ENCODE peak calls at places on chromosome 13, in nine cellular contexts. O, A, Y, C, W, N, X, Q and S are unnamed samples.

GRCh38 chr13:91017669-91018053 is 329.8 kb upstream of the MIR17HG start:
- DNase-seq in C (no peak), Q (no peak), Y (peak), X (no peak), O (peak), A (no peak), W (no peak), N (no peak), S (no peak)

GRCh38 chr13:50448535-50448981 is 394.9 kb downstream of the DLEU7 start:
- DNase-seq in A (no peak), W (no peak), O (no peak), Q (no peak), X (no peak), N (no peak), Y (no peak), C (no peak), S (no peak)

GRCh38 chr13:28754698-28755545 is 36.2 kb upstream of the SLC46A3 start:
- DNase-seq in A (no peak), N (no peak), Y (no peak), W (no peak), O (peak), X (peak), Q (peak), C (peak), S (no peak)

GRCh38 chr13:31540316-31540715 is 199.0 kb upstream of the RXFP2 start:
- DNase-seq in C (no peak), Y (no peak), W (no peak), A (no peak), N (no peak), Q (no peak), O (no peak), X (no peak), S (no peak)

GRCh38 chr13:33493672-33494365 is 208.3 kb upstream of the STARD13 start:
- DNase-seq in C (no peak), O (no peak), A (no peak), W (no peak), N (no peak), Y (peak), Q (no peak), X (no peak), S (no peak)

GRCh38 chr13:113759525-113760137 is 605 bp downstream of the TMEM255B start:
- DNase-seq in N (no peak), W (peak), X (no peak), A (no peak), Y (no peak), C (peak), O (no peak), Q (peak), S (peak)

GRCh38 chr13:51435002-51435578 is 17.7 kb downstream of the INTS6 start:
- DNase-seq in O (no peak), N (no peak), Q (peak), Y (no peak), C (peak), A (no peak), X (no peak), W (no peak), S (no peak)

GRCh38 chr13:25652764-25653163 is 281.0 kb downstream of the ATP8A2 start:
- DNase-seq in O (no peak), Y (no peak), W (peak), Q (no peak), N (no peak), C (no peak), A (no peak), X (no peak), S (no peak)

GRCh38 chr13:107025991-107026390 is 458.1 kb upstream of the ARGLU1 start:
- DNase-seq in Q (peak), X (peak), O (peak), N (no peak), C (peak), W (no peak), A (no peak), Y (peak), S (no peak)

GRCh38 chr13:28492527-28493367 is 2.2 kb downstream of the FLT1 start:
- DNase-seq in N (no peak), Y (no peak), A (no peak), Q (peak), C (no peak), O (no peak), X (no peak), W (peak), S (no peak)

GRCh38 chr13:84896128-84896527 is 903.1 kb downstream of the SLITRK6 start:
- DNase-seq in C (peak), N (no peak), Y (peak), A (peak), W (peak), Q (peak), O (no peak), X (no peak), S (no peak)

GRCh38 chr13:51148223-51148951 is 37.3 kb upstream of the C13orf42 start:
- DNase-seq in N (no peak), A (no peak), X (no peak), Q (no peak), C (no peak), O (no peak), W (peak), Y (no peak), S (no peak)

GRCh38 chr13:36154567-36155231 is 23.5 kb upstream of the DCLK1 start:
- DNase-seq in W (peak), C (no peak), Q (peak), O (peak), N (no peak), Y (peak), X (no peak), A (no peak), S (peak)

GRCh38 chr13:93951153-93951552 is 528.3 kb downstream of the DCT start:
- DNase-seq in A (no peak), W (no peak), N (no peak), C (peak), O (no peak), Y (no peak), Q (no peak), X (no peak), S (no peak)

GRCh38 chr13:98174995-98175394 is 2.1 kb downstream of the RNF113B start:
- DNase-seq in O (no peak), A (no peak), C (peak), W (no peak), X (no peak), Y (peak), N (no peak), Q (no peak), S (no peak)

GRCh38 chr13:99281811-99282263 is 23.7 kb upstream of the GPR18 start:
- DNase-seq in X (peak), W (no peak), Y (no peak), N (no peak), Q (no peak), C (no peak), A (no peak), O (peak), S (no peak)

GRCh38 chr13:25227690-25228089 is 55.6 kb upstream of the AMER2 start:
- DNase-seq in Y (no peak), C (no peak), N (no peak), W (no peak), O (no peak), X (no peak), Q (no peak), A (no peak), S (no peak)

GRCh38 chr13:88068975-88069374 is 397.8 kb downstream of the SLITRK5 start:
- DNase-seq in X (no peak), C (no peak), N (no peak), W (peak), A (no peak), Y (no peak), Q (peak), O (no peak), S (no peak)

GRCh38 chr13:66265446-66265845 is 964.7 kb downstream of the PCDH9 start:
- DNase-seq in C (peak), A (no peak), Y (peak), X (no peak), W (no peak), N (no peak), O (no peak), Q (no peak), S (no peak)

GRCh38 chr13:22074403-22074802 is 403.5 kb downstream of the FGF9 start:
- DNase-seq in Y (no peak), N (no peak), X (no peak), A (no peak), C (no peak), Q (no peak), W (no peak), O (no peak), S (no peak)

GRCh38 chr13:29621841-29622240 is 26.4 kb upstream of the SLC7A1 start:
- DNase-seq in Q (no peak), C (peak), X (no peak), A (no peak), W (no peak), O (no peak), Y (peak), N (no peak), S (no peak)

GRCh38 chr13:19185086-19185864 is 3.7 kb upstream of the TUBA3C start:
- DNase-seq in W (no peak), Y (no peak), X (peak), N (no peak), O (no peak), Q (no peak), C (no peak), A (no peak), S (no peak)

GRCh38 chr13:77267362-77267761 is 59.5 kb downstream of the MYCBP2 start:
- DNase-seq in X (no peak), Y (no peak), C (peak), W (no peak), N (no peak), O (no peak), Q (no peak), A (no peak), S (no peak)

GRCh38 chr13:39397866-39398265 is 205.1 kb downstream of the LHFPL6 start:
- DNase-seq in Y (no peak), A (no peak), Q (no peak), X (no peak), N (no peak), W (no peak), O (peak), C (no peak), S (no peak)

GRCh38 chr13:30169442-30169841 is 137.9 kb downstream of the KATNAL1 start:
- DNase-seq in W (no peak), N (no peak), C (no peak), A (no peak), O (no peak), Y (no peak), Q (no peak), X (no peak), S (no peak)

GRCh38 chr13:76954568-76954967 is 6.3 kb downstream of the ACOD1 start:
- DNase-seq in O (no peak), X (no peak), C (no peak), N (no peak), A (no peak), W (no peak), Y (no peak), Q (peak), S (no peak)

GRCh38 chr13:79679334-79679733 is 198.4 kb downstream of the NDFIP2 start:
- DNase-seq in A (peak), Q (peak), O (peak), X (peak), C (peak), N (no peak), Y (peak), W (peak), S (peak)

GRCh38 chr13:99656843-99657506 is 155.7 kb downstream of the TM9SF2 start:
- DNase-seq in X (no peak), Q (no peak), N (no peak), W (peak), O (no peak), Y (no peak), A (no peak), C (no peak), S (no peak)

GRCh38 chr13:113053801-113054604 is 51.6 kb upstream of the F7 start:
- DNase-seq in O (peak), C (no peak), N (no peak), W (no peak), X (no peak), Q (no peak), A (no peak), Y (no peak), S (no peak)

GRCh38 chr13:23628250-23628649 is 58.0 kb downstream of the TNFRSF19 start:
- DNase-seq in A (no peak), W (no peak), N (no peak), Y (no peak), Q (no peak), O (no peak), X (no peak), C (no peak), S (no peak)
- TF ChIP-seq CTCF in A (no peak), W (peak), N (no peak), Y (no peak), Q (no peak), O (peak), X (no peak), C (no peak), S (no peak)

DNA sequence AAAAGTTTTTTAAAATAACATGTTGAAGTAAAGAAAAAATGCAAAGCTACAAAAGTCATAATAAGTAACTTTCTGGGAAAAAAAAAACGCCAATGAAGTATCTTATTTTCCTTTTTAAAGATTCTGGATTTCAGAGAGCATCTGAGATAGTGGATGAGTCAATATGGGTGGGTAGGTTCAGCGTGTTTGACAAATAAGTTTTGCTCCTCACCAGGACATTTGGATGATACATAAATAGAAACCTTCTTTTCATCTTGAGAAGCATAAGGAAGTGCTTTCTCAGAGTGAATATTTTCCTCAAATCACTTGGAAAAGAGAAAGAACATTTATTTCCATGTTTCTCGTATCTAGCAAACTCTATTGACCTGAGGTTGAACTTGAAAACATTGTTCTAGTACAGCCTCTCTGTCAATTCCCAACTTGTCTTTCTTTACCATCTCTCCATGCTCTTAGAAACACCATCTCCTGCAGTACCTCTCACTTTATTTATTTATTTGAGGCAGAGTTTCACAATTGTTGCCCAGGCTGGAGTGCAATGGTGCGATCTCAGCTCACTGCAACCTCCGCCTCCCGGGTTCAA is 463.3 kb downstream of the KLF5 start:
- DNase-seq in A (no peak), C (peak), X (no peak), W (no peak), Y (peak), Q (no peak), O (no peak), N (no peak), S (no peak)
- H3K27ac ChIP-seq in A (no peak), C (no peak), X (no peak), W (no peak), Y (no peak), Q (no peak), O (no peak), N (no peak), S (no peak)

GRCh38 chr13:55517312-55517711 is 1623.4 kb upstream of the PRR20A start:
- DNase-seq in N (no peak), C (no peak), A (no peak), W (peak), Y (no peak), Q (no peak), O (no peak), X (no peak), S (no peak)
- TF ChIP-seq CTCF in N (no peak), C (no peak), A (peak), W (peak), Y (peak), Q (no peak), O (no peak), X (no peak), S (no peak)

GRCh38 chr13:110138009-110138699 is 168.8 kb downstream of the COL4A1 start:
- DNase-seq in C (peak), N (peak), Y (peak), Q (peak), W (peak), A (no peak), O (peak), X (peak), S (peak)
- H3K27ac ChIP-seq in C (peak), N (no peak), Y (peak), Q (no peak), W (no peak), A (no peak), O (peak), X (peak), S (no peak)

GRCh38 chr13:20232556-20233277 is 598 bp upstream of the GJB6 start:
- DNase-seq in X (no peak), W (no peak), A (no peak), O (no peak), C (no peak), Y (no peak), N (no peak), Q (no peak), S (no peak)

GRCh38 chr13:20227730-20228129 is 4.4 kb downstream of the GJB6 start:
- DNase-seq in A (no peak), O (no peak), W (no peak), N (no peak), Y (no peak), C (no peak), Q (no peak), X (no peak), S (no peak)

GRCh38 chr13:20231839-20232555 is at the start of gene GJB6:
- DNase-seq in A (no peak), W (peak), O (no peak), C (no peak), N (no peak), Y (no peak), Q (peak), X (no peak), S (no peak)

GRCh38 chr13:20227288-20227687 is 4.8 kb downstream of the GJB6 start:
- DNase-seq in A (no peak), X (no peak), C (no peak), Q (no peak), W (no peak), O (no peak), N (no peak), Y (no peak), S (no peak)

DNA sequence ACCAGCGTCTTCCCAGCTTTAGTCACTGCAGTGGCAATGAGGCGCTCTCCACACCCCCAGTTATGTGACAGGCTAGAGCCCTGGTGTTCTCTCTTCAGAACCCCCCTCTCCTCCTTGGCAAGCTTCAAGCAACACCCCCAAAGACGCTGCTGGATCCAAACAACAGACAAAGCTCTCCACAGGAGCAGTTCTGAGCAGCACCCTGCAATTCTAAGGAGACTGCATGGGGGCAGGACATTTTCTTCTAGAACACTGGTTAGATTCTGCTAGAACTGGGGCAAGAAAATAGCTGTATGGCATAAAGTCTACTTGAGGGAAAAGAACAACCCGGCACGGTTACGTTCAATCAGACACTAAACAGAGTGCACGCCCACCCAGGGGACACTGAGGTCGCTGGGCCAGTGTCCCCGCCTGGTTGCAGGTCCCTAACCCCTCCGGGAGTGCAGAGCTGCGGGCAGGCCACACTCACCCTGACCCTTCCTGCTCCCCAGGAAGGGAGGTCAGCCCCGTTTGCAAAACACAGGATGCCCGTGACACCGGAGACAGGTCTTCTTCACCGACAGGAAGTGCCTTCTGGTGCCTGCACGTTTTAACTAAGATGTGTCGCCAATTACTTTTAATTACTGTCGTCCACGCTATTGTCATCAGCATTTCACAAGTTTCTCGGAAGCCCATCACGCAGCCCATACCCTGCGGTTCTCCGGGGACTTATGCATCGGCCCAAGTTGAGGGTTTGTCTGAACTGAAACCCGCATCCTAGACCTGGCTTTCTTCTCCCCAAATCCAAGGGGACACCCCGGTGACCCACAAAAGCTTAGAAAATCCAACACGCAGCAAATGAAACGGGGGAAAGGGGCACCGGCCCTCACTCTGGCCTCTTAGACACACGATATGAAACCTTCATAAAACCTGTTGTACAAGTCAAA is 943 bp downstream of the GJB6 start:
- DNase-seq in X (no peak), Y (no peak), C (no peak), N (no peak), W (peak), A (no peak), O (no peak), Q (no peak), S (no peak)
- TF ChIP-seq CTCF in X (no peak), Y (no peak), C (no peak), N (no peak), W (no peak), A (no peak), O (no peak), Q (no peak), S (no peak)

DNA sequence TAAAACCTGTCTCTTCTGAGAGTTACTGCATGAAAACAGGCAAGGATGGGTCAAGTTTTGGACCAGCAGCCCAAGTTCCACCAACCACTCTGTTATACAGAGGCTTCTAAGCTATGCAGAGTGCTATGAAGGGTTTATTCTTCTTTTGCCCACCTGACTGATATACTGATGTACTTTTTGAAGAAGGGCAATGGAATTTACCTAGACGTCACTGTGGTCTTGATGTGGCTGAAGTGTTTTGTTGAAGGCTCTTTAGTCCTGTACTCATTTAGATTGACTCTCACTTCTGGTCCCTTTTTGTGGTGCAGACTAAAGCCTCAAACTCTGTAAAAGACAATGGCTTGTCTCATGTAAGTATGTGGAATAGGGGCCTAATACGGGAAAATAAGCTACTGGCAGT is 92.0 kb downstream of the DGKH start:
- DNase-seq in Y (no peak), X (no peak), W (no peak), N (no peak), O (no peak), A (no peak), C (no peak), Q (no peak), S (no peak)
- H3K27ac ChIP-seq in Y (no peak), X (no peak), W (no peak), N (no peak), O (no peak), A (no peak), C (no peak), Q (no peak), S (no peak)

GRCh38 chr13:46893820-46894533 is 2.9 kb downstream of the HTR2A start:
- DNase-seq in A (no peak), O (peak), X (peak), W (peak), Q (peak), N (peak), Y (peak), C (peak), S (peak)
- TF ChIP-seq CTCF in A (peak), O (peak), X (peak), W (peak), Q (peak), N (peak), Y (peak), C (peak), S (peak)

GRCh38 chr13:44972956-44973581 is 16.2 kb downstream of the NUFIP1 start:
- DNase-seq in N (no peak), W (peak), X (no peak), C (peak), Q (peak), O (no peak), Y (peak), A (no peak), S (no peak)
- H3K27ac ChIP-seq in N (no peak), W (no peak), X (no peak), C (peak), Q (no peak), O (no peak), Y (no peak), A (no peak), S (no peak)

GRCh38 chr13:48201044-48201443 is 32.0 kb upstream of the ITM2B start:
- DNase-seq in X (no peak), W (no peak), O (no peak), A (no peak), N (no peak), Q (no peak), C (no peak), Y (no peak), S (no peak)
- TF ChIP-seq CTCF in X (no peak), W (no peak), O (no peak), A (no peak), N (no peak), Q (no peak), C (no peak), Y (no peak), S (no peak)